ENCODE peak calls at places on chromosomes 2 and 18, in ten cellular contexts. One of them, this sample, is unnamed. For H3K36me3, the result is how much of the 10 kb centered on the place peaks cover.

GRCh38 chr2:164335947-164336346 is 285.3 kb downstream of the GRB14 start:
- DNase-seq in tibial artery: no peak
- DNase-seq in adipocyte: no peak
- DNase-seq in CD4-positive, CD25-positive, alpha-beta regulatory T cell: no peak
- DNase-seq in mammary epithelial cell: no peak
- DNase-seq in heart right ventricle: no peak
- DNase-seq in aorta: no peak
- DNase-seq in effector memory CD4-positive, alpha-beta T cell: no peak
- DNase-seq in right atrium auricular region: no peak
- DNase-seq in Peyer's patch: no peak
- DNase-seq in this sample: no peak

GRCh38 chr2:104857262-104858221 is 3.6 kb downstream of the POU3F3 start:
- DNase-seq in tibial artery: no peak
- DNase-seq in adipocyte: no peak
- DNase-seq in CD4-positive, CD25-positive, alpha-beta regulatory T cell: no peak
- DNase-seq in mammary epithelial cell: no peak
- DNase-seq in heart right ventricle: no peak
- DNase-seq in aorta: no peak
- DNase-seq in effector memory CD4-positive, alpha-beta T cell: no peak
- DNase-seq in right atrium auricular region: no peak
- DNase-seq in Peyer's patch: no peak
- DNase-seq in this sample: no peak

GRCh38 chr2:58976374-58977055 is 735.4 kb upstream of the FANCL start:
- DNase-seq in tibial artery: no peak
- DNase-seq in adipocyte: no peak
- DNase-seq in CD4-positive, CD25-positive, alpha-beta regulatory T cell: no peak
- DNase-seq in mammary epithelial cell: no peak
- DNase-seq in heart right ventricle: no peak
- DNase-seq in aorta: no peak
- DNase-seq in effector memory CD4-positive, alpha-beta T cell: no peak
- DNase-seq in right atrium auricular region: no peak
- DNase-seq in Peyer's patch: no peak
- DNase-seq in this sample: no peak

GRCh38 chr18:21257383-21257782 is 15.4 kb downstream of the GREB1L start:
- DNase-seq in tibial artery: no peak
- DNase-seq in adipocyte: peak
- DNase-seq in CD4-positive, CD25-positive, alpha-beta regulatory T cell: no peak
- DNase-seq in mammary epithelial cell: no peak
- DNase-seq in heart right ventricle: no peak
- DNase-seq in aorta: no peak
- DNase-seq in effector memory CD4-positive, alpha-beta T cell: no peak
- DNase-seq in right atrium auricular region: no peak
- DNase-seq in Peyer's patch: no peak
- DNase-seq in this sample: no peak

GRCh38 chr18:55179460-55180195 is 220.4 kb upstream of the CCDC68 start:
- DNase-seq in tibial artery: no peak
- DNase-seq in adipocyte: peak
- DNase-seq in CD4-positive, CD25-positive, alpha-beta regulatory T cell: no peak
- DNase-seq in mammary epithelial cell: no peak
- DNase-seq in heart right ventricle: no peak
- DNase-seq in aorta: no peak
- DNase-seq in effector memory CD4-positive, alpha-beta T cell: no peak
- DNase-seq in right atrium auricular region: no peak
- DNase-seq in Peyer's patch: no peak
- DNase-seq in this sample: no peak

GRCh38 chr2:236587861-236588495 is 18.4 kb downstream of the ACKR3 start:
- DNase-seq in tibial artery: no peak
- DNase-seq in adipocyte: no peak
- DNase-seq in CD4-positive, CD25-positive, alpha-beta regulatory T cell: no peak
- DNase-seq in mammary epithelial cell: no peak
- DNase-seq in heart right ventricle: no peak
- DNase-seq in aorta: no peak
- DNase-seq in effector memory CD4-positive, alpha-beta T cell: no peak
- DNase-seq in right atrium auricular region: no peak
- DNase-seq in Peyer's patch: no peak
- DNase-seq in this sample: no peak

GRCh38 chr2:23636412-23636811 is 251.4 kb downstream of the KLHL29 start:
- DNase-seq in tibial artery: peak
- DNase-seq in adipocyte: no peak
- DNase-seq in CD4-positive, CD25-positive, alpha-beta regulatory T cell: no peak
- DNase-seq in mammary epithelial cell: no peak
- DNase-seq in heart right ventricle: no peak
- DNase-seq in aorta: peak
- DNase-seq in effector memory CD4-positive, alpha-beta T cell: no peak
- DNase-seq in right atrium auricular region: no peak
- DNase-seq in Peyer's patch: no peak
- DNase-seq in this sample: no peak

GRCh38 chr18:40555914-40556313 is 1399.1 kb upstream of the PIK3C3 start:
- DNase-seq in tibial artery: no peak
- DNase-seq in adipocyte: peak
- DNase-seq in CD4-positive, CD25-positive, alpha-beta regulatory T cell: no peak
- DNase-seq in mammary epithelial cell: no peak
- DNase-seq in heart right ventricle: no peak
- DNase-seq in aorta: no peak
- DNase-seq in effector memory CD4-positive, alpha-beta T cell: no peak
- DNase-seq in right atrium auricular region: no peak
- DNase-seq in Peyer's patch: no peak
- DNase-seq in this sample: no peak

GRCh38 chr2:233278921-233279320 is 27.4 kb downstream of the ATG16L1 start:
- DNase-seq in tibial artery: no peak
- DNase-seq in adipocyte: no peak
- DNase-seq in CD4-positive, CD25-positive, alpha-beta regulatory T cell: no peak
- DNase-seq in mammary epithelial cell: no peak
- DNase-seq in heart right ventricle: no peak
- DNase-seq in aorta: no peak
- DNase-seq in effector memory CD4-positive, alpha-beta T cell: no peak
- DNase-seq in right atrium auricular region: no peak
- DNase-seq in Peyer's patch: no peak
- DNase-seq in this sample: no peak

GRCh38 chr2:233285921-233286320 is 21.7 kb upstream of the SAG start:
- DNase-seq in tibial artery: no peak
- DNase-seq in adipocyte: peak
- DNase-seq in CD4-positive, CD25-positive, alpha-beta regulatory T cell: no peak
- DNase-seq in mammary epithelial cell: peak
- DNase-seq in heart right ventricle: no peak
- DNase-seq in aorta: no peak
- DNase-seq in effector memory CD4-positive, alpha-beta T cell: no peak
- DNase-seq in right atrium auricular region: no peak
- DNase-seq in Peyer's patch: no peak
- DNase-seq in this sample: no peak

GRCh38 chr2:233281986-233282603 is 25.5 kb upstream of the SAG start:
- DNase-seq in tibial artery: no peak
- DNase-seq in adipocyte: no peak
- DNase-seq in CD4-positive, CD25-positive, alpha-beta regulatory T cell: no peak
- DNase-seq in mammary epithelial cell: no peak
- DNase-seq in heart right ventricle: no peak
- DNase-seq in aorta: no peak
- DNase-seq in effector memory CD4-positive, alpha-beta T cell: no peak
- DNase-seq in right atrium auricular region: no peak
- DNase-seq in Peyer's patch: peak
- DNase-seq in this sample: no peak

GRCh38 chr2:233280114-233280693 is 27.4 kb upstream of the SAG start:
- DNase-seq in tibial artery: no peak
- DNase-seq in adipocyte: no peak
- DNase-seq in CD4-positive, CD25-positive, alpha-beta regulatory T cell: no peak
- DNase-seq in mammary epithelial cell: no peak
- DNase-seq in heart right ventricle: no peak
- DNase-seq in aorta: no peak
- DNase-seq in effector memory CD4-positive, alpha-beta T cell: no peak
- DNase-seq in right atrium auricular region: no peak
- DNase-seq in Peyer's patch: peak
- DNase-seq in this sample: no peak

DNA sequence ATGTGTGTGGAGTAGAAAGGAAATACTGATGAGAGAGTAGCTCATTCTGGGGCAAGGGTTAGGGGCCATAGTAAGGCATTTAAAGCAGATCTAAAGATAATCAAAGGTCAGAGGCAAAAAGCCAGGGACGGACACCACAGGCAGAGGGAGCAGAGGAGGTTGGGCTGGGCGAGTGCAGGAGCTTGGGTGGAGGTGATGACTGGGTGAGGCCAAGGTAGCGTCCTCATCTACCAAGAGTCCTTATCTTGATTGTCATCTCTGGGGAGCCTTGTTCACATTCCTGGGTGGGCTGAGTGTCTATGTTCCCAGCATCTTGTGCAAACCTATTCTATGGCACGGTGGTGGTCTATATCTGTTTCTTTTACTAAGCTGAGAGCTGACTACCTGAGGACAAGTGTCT is 26.1 kb upstream of the SAG start:
- DNase-seq in tibial artery: no peak
- DNase-seq in adipocyte: no peak
- DNase-seq in CD4-positive, CD25-positive, alpha-beta regulatory T cell: no peak
- DNase-seq in mammary epithelial cell: no peak
- DNase-seq in heart right ventricle: no peak
- DNase-seq in aorta: no peak
- DNase-seq in effector memory CD4-positive, alpha-beta T cell: no peak
- DNase-seq in right atrium auricular region: no peak
- DNase-seq in Peyer's patch: peak
- DNase-seq in this sample: no peak
- H3K36me3 ChIP-seq in tibial artery: half or more
- H3K36me3 ChIP-seq in adipocyte: half or more
- H3K36me3 ChIP-seq in CD4-positive, CD25-positive, alpha-beta regulatory T cell: half or more
- H3K36me3 ChIP-seq in mammary epithelial cell: under half
- H3K36me3 ChIP-seq in heart right ventricle: half or more
- H3K36me3 ChIP-seq in aorta: under half
- H3K36me3 ChIP-seq in effector memory CD4-positive, alpha-beta T cell: half or more
- H3K36me3 ChIP-seq in right atrium auricular region: half or more
- H3K36me3 ChIP-seq in Peyer's patch: under half
- H3K36me3 ChIP-seq in this sample: under half

GRCh38 chr2:171747371-171747770 is 60.1 kb downstream of the DYNC1I2 start:
- DNase-seq in tibial artery: no peak
- DNase-seq in adipocyte: no peak
- DNase-seq in CD4-positive, CD25-positive, alpha-beta regulatory T cell: no peak
- DNase-seq in mammary epithelial cell: no peak
- DNase-seq in heart right ventricle: no peak
- DNase-seq in aorta: no peak
- DNase-seq in effector memory CD4-positive, alpha-beta T cell: no peak
- DNase-seq in right atrium auricular region: no peak
- DNase-seq in Peyer's patch: no peak
- DNase-seq in this sample: no peak

GRCh38 chr2:171745141-171745540 is 57.9 kb downstream of the DYNC1I2 start:
- DNase-seq in tibial artery: no peak
- DNase-seq in adipocyte: no peak
- DNase-seq in CD4-positive, CD25-positive, alpha-beta regulatory T cell: no peak
- DNase-seq in mammary epithelial cell: no peak
- DNase-seq in heart right ventricle: no peak
- DNase-seq in aorta: no peak
- DNase-seq in effector memory CD4-positive, alpha-beta T cell: no peak
- DNase-seq in right atrium auricular region: no peak
- DNase-seq in Peyer's patch: no peak
- DNase-seq in this sample: no peak

GRCh38 chr2:171741189-171741588 is 53.9 kb downstream of the DYNC1I2 start:
- DNase-seq in tibial artery: no peak
- DNase-seq in adipocyte: no peak
- DNase-seq in CD4-positive, CD25-positive, alpha-beta regulatory T cell: peak
- DNase-seq in mammary epithelial cell: peak
- DNase-seq in heart right ventricle: no peak
- DNase-seq in aorta: no peak
- DNase-seq in effector memory CD4-positive, alpha-beta T cell: no peak
- DNase-seq in right atrium auricular region: no peak
- DNase-seq in Peyer's patch: no peak
- DNase-seq in this sample: no peak

GRCh38 chr2:171745806-171746205 is 58.5 kb downstream of the DYNC1I2 start:
- DNase-seq in tibial artery: no peak
- DNase-seq in adipocyte: no peak
- DNase-seq in CD4-positive, CD25-positive, alpha-beta regulatory T cell: no peak
- DNase-seq in mammary epithelial cell: no peak
- DNase-seq in heart right ventricle: no peak
- DNase-seq in aorta: no peak
- DNase-seq in effector memory CD4-positive, alpha-beta T cell: no peak
- DNase-seq in right atrium auricular region: no peak
- DNase-seq in Peyer's patch: no peak
- DNase-seq in this sample: no peak
- H3K36me3 ChIP-seq in tibial artery: half or more
- H3K36me3 ChIP-seq in adipocyte: half or more
- H3K36me3 ChIP-seq in CD4-positive, CD25-positive, alpha-beta regulatory T cell: half or more
- H3K36me3 ChIP-seq in mammary epithelial cell: under half
- H3K36me3 ChIP-seq in heart right ventricle: half or more
- H3K36me3 ChIP-seq in aorta: under half
- H3K36me3 ChIP-seq in effector memory CD4-positive, alpha-beta T cell: under half
- H3K36me3 ChIP-seq in right atrium auricular region: under half
- H3K36me3 ChIP-seq in Peyer's patch: under half
- H3K36me3 ChIP-seq in this sample: under half

GRCh38 chr2:96549466-96549785 is 12.9 kb downstream of the ARID5A start:
- DNase-seq in tibial artery: no peak
- DNase-seq in adipocyte: no peak
- DNase-seq in CD4-positive, CD25-positive, alpha-beta regulatory T cell: no peak
- DNase-seq in mammary epithelial cell: no peak
- DNase-seq in heart right ventricle: no peak
- DNase-seq in aorta: peak
- DNase-seq in effector memory CD4-positive, alpha-beta T cell: no peak
- DNase-seq in right atrium auricular region: no peak
- DNase-seq in Peyer's patch: peak
- DNase-seq in this sample: no peak

GRCh38 chr2:96551605-96552283 is 15.2 kb downstream of the ARID5A start:
- DNase-seq in tibial artery: no peak
- DNase-seq in adipocyte: no peak
- DNase-seq in CD4-positive, CD25-positive, alpha-beta regulatory T cell: no peak
- DNase-seq in mammary epithelial cell: no peak
- DNase-seq in heart right ventricle: no peak
- DNase-seq in aorta: peak
- DNase-seq in effector memory CD4-positive, alpha-beta T cell: no peak
- DNase-seq in right atrium auricular region: no peak
- DNase-seq in Peyer's patch: no peak
- DNase-seq in this sample: no peak

GRCh38 chr2:96548558-96549465 is 12.3 kb downstream of the ARID5A start:
- DNase-seq in tibial artery: no peak
- DNase-seq in adipocyte: no peak
- DNase-seq in CD4-positive, CD25-positive, alpha-beta regulatory T cell: no peak
- DNase-seq in mammary epithelial cell: no peak
- DNase-seq in heart right ventricle: no peak
- DNase-seq in aorta: peak
- DNase-seq in effector memory CD4-positive, alpha-beta T cell: no peak
- DNase-seq in right atrium auricular region: no peak
- DNase-seq in Peyer's patch: peak
- DNase-seq in this sample: no peak

GRCh38 chr2:96550787-96551604 is 14.4 kb downstream of the ARID5A start:
- DNase-seq in tibial artery: no peak
- DNase-seq in adipocyte: no peak
- DNase-seq in CD4-positive, CD25-positive, alpha-beta regulatory T cell: no peak
- DNase-seq in mammary epithelial cell: no peak
- DNase-seq in heart right ventricle: no peak
- DNase-seq in aorta: peak
- DNase-seq in effector memory CD4-positive, alpha-beta T cell: no peak
- DNase-seq in right atrium auricular region: no peak
- DNase-seq in Peyer's patch: no peak
- DNase-seq in this sample: no peak

GRCh38 chr2:96549967-96550786 is 13.6 kb downstream of the ARID5A start:
- DNase-seq in tibial artery: no peak
- DNase-seq in adipocyte: no peak
- DNase-seq in CD4-positive, CD25-positive, alpha-beta regulatory T cell: no peak
- DNase-seq in mammary epithelial cell: no peak
- DNase-seq in heart right ventricle: no peak
- DNase-seq in aorta: peak
- DNase-seq in effector memory CD4-positive, alpha-beta T cell: no peak
- DNase-seq in right atrium auricular region: no peak
- DNase-seq in Peyer's patch: peak
- DNase-seq in this sample: no peak
- H3K36me3 ChIP-seq in tibial artery: under half
- H3K36me3 ChIP-seq in adipocyte: under half
- H3K36me3 ChIP-seq in CD4-positive, CD25-positive, alpha-beta regulatory T cell: half or more
- H3K36me3 ChIP-seq in mammary epithelial cell: under half
- H3K36me3 ChIP-seq in heart right ventricle: half or more
- H3K36me3 ChIP-seq in aorta: under half
- H3K36me3 ChIP-seq in effector memory CD4-positive, alpha-beta T cell: under half
- H3K36me3 ChIP-seq in right atrium auricular region: half or more
- H3K36me3 ChIP-seq in Peyer's patch: under half
- H3K36me3 ChIP-seq in this sample: under half

DNA sequence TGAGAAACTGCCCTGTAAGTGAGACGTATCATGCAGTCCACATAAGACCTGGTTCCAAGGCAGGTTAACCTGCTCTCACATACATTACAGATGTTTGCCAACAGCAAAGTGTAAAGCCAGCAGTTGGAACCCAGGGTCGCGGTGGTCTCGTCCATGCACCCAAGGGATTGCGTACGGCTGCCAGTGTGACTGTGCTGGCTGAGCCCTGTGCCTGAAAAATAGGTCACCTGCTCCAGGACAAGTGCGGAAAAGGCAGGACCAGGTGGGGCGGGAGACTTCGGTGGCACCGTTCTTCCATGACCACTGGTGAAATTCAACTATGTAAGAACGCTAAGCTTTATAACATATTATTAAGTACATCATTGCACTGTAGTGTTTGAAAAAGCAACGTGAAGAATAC is 110.5 kb downstream of the MBP start:
- DNase-seq in tibial artery: no peak
- DNase-seq in adipocyte: no peak
- DNase-seq in CD4-positive, CD25-positive, alpha-beta regulatory T cell: no peak
- DNase-seq in mammary epithelial cell: no peak
- DNase-seq in heart right ventricle: no peak
- DNase-seq in aorta: no peak
- DNase-seq in effector memory CD4-positive, alpha-beta T cell: no peak
- DNase-seq in right atrium auricular region: no peak
- DNase-seq in Peyer's patch: no peak
- DNase-seq in this sample: no peak
- H3K36me3 ChIP-seq in tibial artery: under half
- H3K36me3 ChIP-seq in adipocyte: under half
- H3K36me3 ChIP-seq in CD4-positive, CD25-positive, alpha-beta regulatory T cell: half or more
- H3K36me3 ChIP-seq in mammary epithelial cell: under half
- H3K36me3 ChIP-seq in heart right ventricle: under half
- H3K36me3 ChIP-seq in aorta: under half
- H3K36me3 ChIP-seq in effector memory CD4-positive, alpha-beta T cell: half or more
- H3K36me3 ChIP-seq in right atrium auricular region: under half
- H3K36me3 ChIP-seq in Peyer's patch: under half
- H3K36me3 ChIP-seq in this sample: under half

This sample was measured in breast epithelium.